ENCODE peak calls at places on chromosomes 1 and 21, in seven cellular contexts. D, T, S, F, X, A and C are unnamed samples.

GRCh38 chr1:8354038-8354437 is 36.1 kb downstream of the SLC45A1 start:
- DNase-seq in X (no peak), T (no peak), S (no peak), A (no peak), D (peak; percentile 69), F (no peak), C (no peak)

GRCh38 chr1:239353536-239353935 is 32.8 kb upstream of the CHRM3 start:
- DNase-seq in T (no peak), A (no peak), S (no peak), D (no peak), F (no peak), X (no peak), C (no peak)

GRCh38 chr1:206094024-206094423 is 23.2 kb downstream of the AVPR1B start:
- DNase-seq in F (no peak), A (no peak), S (no peak), T (no peak), D (no peak), X (no peak), C (no peak)

GRCh38 chr1:248858096-248858890 is 592 bp downstream of the ZNF692 start:
- DNase-seq in F (no peak), X (peak; percentile 64), D (peak; percentile 87), S (peak; percentile 67), T (peak; percentile 32), A (peak; percentile 53), C (peak; percentile 91)

GRCh38 chr1:169595764-169596711 is 9.8 kb upstream of the F5 start:
- DNase-seq in A (no peak), D (no peak), S (no peak), T (no peak), F (no peak), X (peak; percentile 15), C (peak; percentile 67)

GRCh38 chr1:55572878-55573734 is 357.9 kb upstream of the USP24 start:
- DNase-seq in D (no peak), F (no peak), X (no peak), A (no peak), T (no peak), S (no peak), C (peak; percentile 35)

GRCh38 chr1:38084700-38085099 is 38.1 kb upstream of the POU3F1 start:
- DNase-seq in D (no peak), X (no peak), F (no peak), A (peak; percentile 89), T (peak; percentile 23), S (no peak), C (no peak)

GRCh38 chr1:236495359-236496120 is 28.2 kb upstream of the LGALS8 start:
- DNase-seq in D (no peak), T (no peak), A (no peak), F (no peak), X (no peak), S (no peak), C (no peak)

GRCh38 chr1:54971317-54971791 is 9.1 kb upstream of the TMEM61 start:
- DNase-seq in S (no peak), D (no peak), X (no peak), A (no peak), F (no peak), T (no peak), C (peak; percentile 92)

GRCh38 chr1:223712856-223713494 is 636 bp downstream of the CAPN2 start:
- DNase-seq in T (peak; percentile 63), S (no peak), A (no peak), F (peak; percentile 31), D (peak; percentile 74), X (no peak), C (no peak)

GRCh38 chr21:16137106-16137505 is 407.3 kb downstream of the USP25 start:
- DNase-seq in S (no peak), T (no peak), X (no peak), D (no peak), F (no peak), A (no peak), C (no peak)

GRCh38 chr1:171119648-171120047 is 28.9 kb downstream of the FMO3 start:
- DNase-seq in A (no peak), X (no peak), T (no peak), D (no peak), S (no peak), F (no peak), C (no peak)

GRCh38 chr1:97726386-97726785 is 194.4 kb downstream of the DPYD start:
- DNase-seq in T (no peak), S (no peak), A (no peak), F (no peak), D (no peak), X (no peak), C (peak; percentile 43)

GRCh38 chr1:58898739-58899580 is 115.1 kb upstream of the JUN start:
- DNase-seq in S (peak; percentile 91), A (peak; percentile 75), F (no peak), X (no peak), D (no peak), T (peak; percentile 55), C (no peak)

GRCh38 chr1:66585002-66585401 is 51.0 kb downstream of the SGIP1 start:
- DNase-seq in T (no peak), A (no peak), D (no peak), X (no peak), S (no peak), F (no peak), C (no peak)

GRCh38 chr1:33931115-33931475 is 67.2 kb downstream of the HMGB4 start:
- DNase-seq in A (no peak), X (no peak), F (no peak), T (no peak), D (no peak), S (no peak), C (no peak)

GRCh38 chr1:227459326-227459841 is 104.0 kb upstream of the ZNF678 start:
- DNase-seq in X (no peak), A (no peak), F (no peak), D (no peak), T (no peak), S (no peak), C (no peak)

GRCh38 chr1:45499415-45499769 is 481 bp downstream of the CCDC163 start:
- DNase-seq in F (no peak), T (no peak), S (no peak), X (no peak), D (peak; percentile 24), A (no peak), C (no peak)

GRCh38 chr1:52970149-52970548 is 43.1 kb downstream of the SCP2 start:
- DNase-seq in F (no peak), D (no peak), T (no peak), A (no peak), X (no peak), S (no peak), C (no peak)

GRCh38 chr21:41411449-41412089 is 14.5 kb upstream of the MX1 start:
- DNase-seq in D (no peak), A (no peak), X (no peak), F (no peak), T (no peak), S (no peak), C (peak; percentile 40)

GRCh38 chr21:43903451-43904091 is 38.5 kb downstream of the AGPAT3 start:
- DNase-seq in T (no peak), D (peak; percentile 65), F (no peak), X (no peak), S (no peak), A (no peak), C (no peak)

GRCh38 chr21:44718571-44718970 is 7.2 kb upstream of the TSPEAR start:
- DNase-seq in X (no peak), T (no peak), F (no peak), S (no peak), A (no peak), D (no peak), C (no peak)

GRCh38 chr1:15261155-15262002 is 14.4 kb downstream of the FHAD1 start:
- DNase-seq in D (peak; percentile 71), S (no peak), X (no peak), T (peak; percentile 54), F (no peak), A (no peak), C (no peak)

GRCh38 chr1:42816600-42817439 is at the start of the genes ERMAP and SVBP:
- DNase-seq in T (peak; percentile 94), F (peak; percentile 91), D (peak; percentile 95), X (peak; percentile 94), S (peak; percentile 96), A (peak; percentile 60), C (peak; percentile 83)